ENCODE peak calls at places on chromosomes 1 and 21, in four cellular contexts. K is astrocyte of the spinal cord, A is Daoy, X is NAMALWA. O is an unnamed sample.

GRCh38 chr1:93313026-93313425 is 32.7 kb upstream of the DR1 start:
- DNase-seq in K (no peak), A (no peak), X (no peak), O (no peak)

GRCh38 chr21:43590220-43590619 is 69.1 kb downstream of the HSF2BP start:
- DNase-seq in K (peak), A (no peak), X (no peak), O (peak)

GRCh38 chr1:212119397-212119837 is 83.9 kb downstream of the DTL start:
- DNase-seq in K (no peak), A (no peak), X (no peak), O (no peak)

GRCh38 chr1:41540886-41541591 is 56.6 kb upstream of the EDN2 start:
- DNase-seq in K (no peak), A (peak), X (no peak), O (no peak)

GRCh38 chr1:151346769-151347522 is at the start of gene RFX5:
- DNase-seq in K (peak), A (peak), X (peak), O (peak)

GRCh38 chr1:212218065-212218464 is 67.1 kb upstream of the PPP2R5A start:
- DNase-seq in K (no peak), A (no peak), X (no peak), O (no peak)

GRCh38 chr1:227945891-227946623 is 1.7 kb downstream of the WNT9A start:
- DNase-seq in K (peak), A (peak), X (peak), O (peak)

GRCh38 chr1:227894306-227894721 is 53.4 kb downstream of the WNT9A start:
- DNase-seq in K (no peak), A (peak), X (no peak), O (no peak)

GRCh38 chr1:98405581-98406059 is 255.9 kb upstream of the SNX7 start:
- DNase-seq in K (peak), A (no peak), X (peak), O (peak)

GRCh38 chr1:31400393-31400792 is 12.6 kb upstream of the SERINC2 start:
- DNase-seq in K (no peak), A (no peak), X (no peak), O (no peak)

GRCh38 chr1:94755675-94756074 is 64.5 kb upstream of the SLC44A3 start:
- DNase-seq in K (peak), A (peak), X (peak), O (peak)

GRCh38 chr21:43297411-43297981 is 128.7 kb downstream of the CRYAA start:
- DNase-seq in K (no peak), A (no peak), X (no peak), O (no peak)

GRCh38 chr1:1430114-1430982 is 5.1 kb upstream of the VWA1 start:
- DNase-seq in K (peak), A (no peak), X (no peak), O (peak)

GRCh38 chr1:160144921-160145320 is 6.5 kb upstream of the ATP1A4 start:
- DNase-seq in K (peak), A (no peak), X (no peak), O (no peak)

GRCh38 chr1:58727363-58727762 is 27.5 kb upstream of the MYSM1 start:
- DNase-seq in K (peak), A (peak), X (no peak), O (peak)

GRCh38 chr1:111756124-111756513 is 418 bp downstream of the DDX20 start:
- DNase-seq in K (no peak), A (no peak), X (no peak), O (no peak)

GRCh38 chr1:207644852-207645631 is at the start of gene CR1L:
- DNase-seq in K (peak), A (peak), X (no peak), O (peak)

GRCh38 chr1:229229137-229229720 is 41.7 kb upstream of the RAB4A start:
- DNase-seq in K (no peak), A (peak), X (no peak), O (peak)